ENCODE peak calls at places on chromosomes 3 and 15, in seven cellular contexts. Y, T, A, V, X, H and S are unnamed samples. For H3K9me3, the result is how much of the 10 kb centered on the place peaks cover.

GRCh38 chr3:187169231-187169960 is 27.9 kb upstream of the RTP1 start:
- DNase-seq in Y (no peak), T (no peak), A (no peak), V (peak), X (no peak), H (no peak), S (no peak)

GRCh38 chr3:75978686-75979085 is 193.3 kb upstream of the ZNF717 start:
- DNase-seq in Y (no peak), T (no peak), A (no peak), V (no peak), X (no peak), H (no peak), S (no peak)

GRCh38 chr3:39150803-39151631 is 2.4 kb downstream of the CSRNP1 start:
- DNase-seq in Y (peak), T (no peak), A (no peak), V (peak), X (peak), H (peak), S (no peak)

GRCh38 chr15:48592221-48592731 is 53.2 kb downstream of the FBN1 start:
- DNase-seq in Y (no peak), T (no peak), A (no peak), V (peak), X (no peak), H (no peak), S (no peak)

GRCh38 chr15:45573961-45574629 is 13.1 kb upstream of the BLOC1S6 start:
- DNase-seq in Y (no peak), T (no peak), A (no peak), V (peak), X (peak), H (no peak), S (no peak)

GRCh38 chr3:189071452-189071851 is 100.3 kb upstream of the TPRG1 start:
- DNase-seq in Y (no peak), T (no peak), A (no peak), V (no peak), X (no peak), H (no peak), S (no peak)

GRCh38 chr3:31980530-31981205 is 394 bp downstream of the OSBPL10 start:
- DNase-seq in Y (peak), T (peak), A (peak), V (no peak), X (peak), H (no peak), S (no peak)

GRCh38 chr15:38549222-38549621 is 15.4 kb downstream of the RASGRP1 start:
- DNase-seq in Y (no peak), T (no peak), A (no peak), V (no peak), X (no peak), H (no peak), S (no peak)

GRCh38 chr3:186931487-186932280 is 1.4 kb downstream of the ST6GAL1 start:
- DNase-seq in Y (no peak), T (peak), A (peak), V (peak), X (peak), H (peak), S (no peak)

GRCh38 chr3:54549607-54550006 is 378.3 kb downstream of the LRTM1 start:
- DNase-seq in Y (no peak), T (no peak), A (no peak), V (no peak), X (no peak), H (no peak), S (no peak)

GRCh38 chr3:185687479-185687878 is 101.4 kb downstream of the SENP2 start:
- DNase-seq in Y (no peak), T (no peak), A (no peak), V (no peak), X (no peak), H (no peak), S (no peak)

GRCh38 chr15:74311734-74312444 is 55.6 kb downstream of the CYP11A1 start:
- DNase-seq in Y (no peak), T (no peak), A (no peak), V (peak), X (peak), H (no peak), S (no peak)

GRCh38 chr15:71250936-71251468 is 135.7 kb downstream of the THSD4 start:
- DNase-seq in Y (no peak), T (no peak), A (no peak), V (no peak), X (no peak), H (no peak), S (no peak)

GRCh38 chr3:107241217-107241616 is 136.0 kb upstream of the CCDC54 start:
- DNase-seq in Y (no peak), T (peak), A (no peak), V (no peak), X (peak), H (no peak), S (no peak)

GRCh38 chr15:82044373-82045178 is 1.2 kb downstream of the MEX3B start:
- DNase-seq in Y (no peak), T (peak), A (peak), V (peak), X (peak), H (no peak), S (no peak)

GRCh38 chr3:16509721-16510619 is 3.5 kb downstream of the RFTN1 start:
- DNase-seq in Y (no peak), T (no peak), A (no peak), V (no peak), X (no peak), H (no peak), S (no peak)

GRCh38 chr3:195546130-195546560 is 3.0 kb upstream of the PPP1R2 start:
- DNase-seq in Y (peak), T (no peak), A (no peak), V (peak), X (no peak), H (peak), S (no peak)

GRCh38 chr3:186417791-186418190 is 55.8 kb upstream of the DGKG start:
- DNase-seq in Y (no peak), T (no peak), A (no peak), V (peak), X (no peak), H (no peak), S (no peak)

GRCh38 chr15:42279234-42279723 is 6.0 kb upstream of the TMEM87A start:
- DNase-seq in Y (no peak), T (no peak), A (no peak), V (no peak), X (no peak), H (no peak), S (no peak)

GRCh38 chr15:60989696-60990095 is 239.4 kb downstream of the RORA start:
- DNase-seq in Y (no peak), T (no peak), A (no peak), V (no peak), X (no peak), H (no peak), S (no peak)

GRCh38 chr3:184336484-184337230 is 743 bp upstream of the FAM131A start:
- DNase-seq in Y (no peak), T (no peak), A (peak), V (peak), X (no peak), H (no peak), S (no peak)

DNA sequence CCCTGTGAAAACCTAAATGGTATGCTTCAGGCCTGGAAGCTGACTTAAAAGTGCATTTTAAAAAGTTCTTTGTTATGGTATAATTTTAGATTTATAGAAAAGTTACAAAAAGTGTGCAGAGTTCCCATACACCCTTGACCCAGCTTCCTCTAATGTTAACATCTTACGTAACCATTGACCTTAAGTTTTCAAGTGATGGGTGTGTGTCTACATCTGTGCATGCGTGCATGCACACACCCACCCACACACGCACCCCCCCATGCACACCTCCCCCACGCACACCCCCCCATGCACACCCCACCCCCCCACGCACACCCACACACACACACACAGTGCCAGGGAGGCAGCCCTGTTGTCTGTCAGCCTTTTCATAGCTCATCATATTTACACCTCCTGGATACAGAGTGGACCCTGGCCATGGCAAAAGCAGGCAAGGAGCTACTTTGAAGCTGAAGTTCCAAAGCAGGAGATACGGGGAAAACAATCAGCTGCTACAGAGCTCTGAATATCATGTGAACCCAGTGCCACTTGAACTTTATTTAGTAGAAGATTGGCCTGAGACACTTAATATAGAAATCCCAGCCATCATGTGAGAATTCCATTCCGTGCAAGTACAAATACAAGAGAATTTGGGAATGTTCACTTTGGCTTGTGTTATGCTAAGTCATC is 30.0 kb upstream of the TRAK1 start:
- DNase-seq in Y (no peak), T (no peak), A (no peak), V (no peak), X (no peak), H (no peak), S (no peak)
- H3K27ac ChIP-seq in Y (peak), T (peak), A (no peak), V (peak), X (no peak), H (no peak), S (peak)

GRCh38 chr3:127329647-127330285 is 41.9 kb upstream of the PRR20G start:
- DNase-seq in Y (no peak), T (no peak), A (no peak), V (no peak), X (no peak), H (no peak), S (no peak)
- H3K9me3 ChIP-seq in Y (under half), T (half or more), A (under half), V (under half), X (under half), H (under half), S (under half)

GRCh38 chr3:9347887-9348286 is 15.0 kb upstream of the THUMPD3 start:
- DNase-seq in Y (no peak), T (no peak), A (no peak), V (no peak), X (no peak), H (no peak), S (no peak)

GRCh38 chr3:9345041-9345440 is 17.8 kb upstream of the THUMPD3 start:
- DNase-seq in Y (no peak), T (no peak), A (no peak), V (no peak), X (no peak), H (no peak), S (no peak)

GRCh38 chr3:9349321-9350117 is 13.3 kb upstream of the THUMPD3 start:
- DNase-seq in Y (no peak), T (no peak), A (no peak), V (peak), X (no peak), H (no peak), S (no peak)

GRCh38 chr3:9346141-9346540 is 16.7 kb upstream of the THUMPD3 start:
- DNase-seq in Y (no peak), T (no peak), A (no peak), V (no peak), X (no peak), H (no peak), S (no peak)

DNA sequence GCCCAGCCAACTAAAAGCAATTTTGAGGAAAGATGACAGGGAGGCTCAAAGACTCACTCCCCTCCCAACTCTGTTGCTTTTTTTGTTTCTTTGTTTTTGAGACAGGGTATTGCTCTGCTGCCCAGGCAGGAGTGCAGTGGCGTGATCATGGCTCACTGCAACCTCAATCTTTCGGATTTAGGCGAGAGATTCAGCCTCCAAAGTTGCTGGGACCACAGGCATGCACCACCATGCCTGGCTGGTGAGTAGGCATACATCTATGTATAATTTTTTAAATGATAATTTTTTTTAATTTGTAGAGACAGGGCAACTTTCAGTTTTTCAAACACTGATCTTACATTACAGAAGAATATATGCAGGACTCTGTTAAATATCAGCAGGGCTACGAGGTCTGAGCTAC is 15.8 kb upstream of the THUMPD3 start:
- DNase-seq in Y (no peak), T (no peak), A (no peak), V (no peak), X (no peak), H (no peak), S (no peak)
- H3K27ac ChIP-seq in Y (no peak), T (no peak), A (no peak), V (no peak), X (no peak), H (no peak), S (no peak)

DNA sequence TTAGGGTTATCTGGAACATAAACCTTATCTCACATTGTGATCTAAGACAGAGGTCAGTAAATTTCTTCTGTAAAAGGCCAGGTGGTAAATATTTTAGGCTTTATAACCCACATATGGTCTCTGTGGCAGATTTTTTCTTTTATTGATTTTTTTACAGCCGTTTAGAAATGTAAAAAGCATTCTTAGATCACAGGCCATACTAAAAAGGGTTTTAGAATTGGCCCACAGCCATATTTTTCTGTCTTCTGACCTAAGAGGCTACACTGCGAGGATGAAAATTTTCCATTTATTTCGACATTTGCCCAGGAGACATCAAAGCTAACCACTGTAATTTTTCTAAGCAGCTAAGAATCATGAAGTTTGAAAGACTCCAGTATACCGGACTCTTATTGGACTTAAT is 377.2 kb upstream of the SGO1 start:
- DNase-seq in Y (no peak), T (no peak), A (no peak), V (no peak), X (no peak), H (no peak), S (no peak)
- H3K9me3 ChIP-seq in Y (under half), T (under half), A (under half), V (under half), X (under half), H (under half), S (under half)

GRCh38 chr3:46958469-46959168 is 17.9 kb downstream of the CCDC12 start:
- DNase-seq in Y (no peak), T (peak), A (no peak), V (no peak), X (no peak), H (no peak), S (no peak)
- H3K27ac ChIP-seq in Y (no peak), T (peak), A (peak), V (no peak), X (no peak), H (peak), S (no peak)

DNA sequence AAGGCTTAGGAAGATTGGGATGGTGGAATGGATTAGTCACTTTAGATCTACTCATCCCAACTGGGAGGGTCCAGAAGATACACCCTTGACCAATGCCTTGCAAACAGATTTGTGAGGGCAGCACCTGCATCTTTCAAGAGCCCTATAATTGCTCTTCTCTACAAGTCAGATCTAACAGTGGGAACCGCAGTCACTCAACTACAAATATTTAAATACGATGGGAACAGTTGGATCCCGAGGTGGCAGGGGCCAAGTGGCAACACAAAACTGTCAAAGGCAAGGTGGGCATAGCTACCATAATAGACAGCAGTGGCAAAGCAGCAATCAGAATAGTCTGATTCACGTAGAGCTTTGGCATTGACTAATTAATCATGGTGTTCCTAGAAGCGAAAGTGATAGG is 152.0 kb downstream of the TBC1D5 start:
- DNase-seq in Y (no peak), T (no peak), A (no peak), V (no peak), X (no peak), H (no peak), S (no peak)
- H3K9me3 ChIP-seq in Y (under half), T (under half), A (under half), V (under half), X (under half), H (under half), S (under half)

GRCh38 chr3:170002829-170003228 is 35.0 kb upstream of the GPR160 start:
- DNase-seq in Y (no peak), T (no peak), A (no peak), V (no peak), X (no peak), H (no peak), S (no peak)
- H3K27ac ChIP-seq in Y (no peak), T (peak), A (no peak), V (no peak), X (no peak), H (no peak), S (no peak)

GRCh38 chr15:95699578-95699977 is 630.9 kb upstream of the NR2F2 start:
- DNase-seq in Y (no peak), T (no peak), A (no peak), V (no peak), X (no peak), H (no peak), S (no peak)
- H3K9me3 ChIP-seq in Y (under half), T (half or more), A (under half), V (under half), X (under half), H (under half), S (under half)